ENCODE peak calls at places on chromosomes 11 and 22, in five cellular contexts. I is frontal cortex; K is HEK293T; W is stimulated activated naive CD8-positive, alpha-beta T cell treated with anti-CD3 and anti-CD28 coated beads, Interleukin-15, Interleukin-2, amounts not matched to agents 100 U/mL and 50 U/mL, for 24 hours; D is left cardiac atrium. V is an unnamed sample.

GRCh38 chr11:35105319-35106063 is 33.5 kb upstream of the CD44 start:
- DNase-seq in I (no peak), K (no peak), W (no peak), D (peak; percentile 29), V (no peak)

GRCh38 chr11:35337136-35337918 is 82.0 kb downstream of the SLC1A2 start:
- DNase-seq in I (peak; percentile 24), K (no peak), W (peak; percentile 7), D (no peak), V (no peak)

GRCh38 chr22:48535868-48536690 is 1291.6 kb downstream of the BRD1 start:
- DNase-seq in I (peak; percentile 48), K (no peak), W (no peak), D (no peak), V (no peak)

GRCh38 chr11:67354314-67355022 is 1.1 kb upstream of the POLD4 start:
- DNase-seq in I (peak; percentile 66), K (no peak), W (no peak), D (peak; percentile 89), V (no peak)

GRCh38 chr22:23042179-23042578 is 28.1 kb upstream of the GNAZ start:
- DNase-seq in I (no peak), K (no peak), W (no peak), D (no peak), V (no peak)

GRCh38 chr11:67280341-67280790 is 8.7 kb upstream of the ANKRD13D start:
- DNase-seq in I (no peak), K (no peak), W (peak; percentile 1), D (peak; percentile 13), V (no peak)

GRCh38 chr11:17786824-17787525 is 52.4 kb downstream of the KCNC1 start:
- DNase-seq in I (no peak), K (no peak), W (no peak), D (no peak), V (no peak)

GRCh38 chr11:111882202-111882601 is 2.9 kb downstream of the CFAP68 start:
- DNase-seq in I (no peak), K (no peak), W (no peak), D (no peak), V (no peak)

GRCh38 chr11:19646308-19646707 is 66.3 kb upstream of the NAV2 start:
- DNase-seq in I (no peak), K (no peak), W (no peak), D (no peak), V (no peak)

GRCh38 chr11:124475265-124475664 is 29.8 kb upstream of the OR8B8 start:
- DNase-seq in I (no peak), K (no peak), W (no peak), D (no peak), V (no peak)

GRCh38 chr11:103317118-103317517 is 207.9 kb downstream of the DYNC2H1 start:
- DNase-seq in I (no peak), K (no peak), W (no peak), D (no peak), V (no peak)

GRCh38 chr11:94793822-94794221 is 25.7 kb downstream of the AMOTL1 start:
- DNase-seq in I (no peak), K (no peak), W (no peak), D (no peak), V (no peak)

GRCh38 chr11:289706-290620 is 1.0 kb downstream of the PGGHG start:
- DNase-seq in I (no peak), K (no peak), W (no peak), D (peak; percentile 25), V (no peak)

GRCh38 chr11:12185914-12186313 is 75.5 kb downstream of the MICAL2 start:
- DNase-seq in I (no peak), K (no peak), W (peak; percentile 2), D (peak; percentile 76), V (no peak)

GRCh38 chr11:43282607-43283440 is 29.0 kb upstream of the API5 start:
- DNase-seq in I (peak; percentile 30), K (peak; percentile 57), W (peak; percentile 55), D (peak; percentile 34), V (peak; percentile 41)

GRCh38 chr11:134664863-134665535 is 253.0 kb upstream of the B3GAT1 start:
- DNase-seq in I (no peak), K (no peak), W (no peak), D (no peak), V (no peak)

GRCh38 chr11:8800498-8801110 is 110.4 kb upstream of the AKIP1 start:
- DNase-seq in I (no peak), K (no peak), W (no peak), D (no peak), V (no peak)